ENCODE peak calls at places on chromosomes 3 and 15, in ten cellular contexts. B is NCI-H460; R is tibial artery; K is effector memory CD8-positive, alpha-beta T cell; I is DMS153; X is H9; S is fibroblast of lung; Q is mesenchymal stem cell; C is mucosa of descending colon; H is amniotic stem cell. L is an unnamed sample.

GRCh38 chr3:187264051-187264450 is 27.5 kb downstream of the MASP1 start:
- DNase-seq in B (peak; percentile 3), R (no peak), K (no peak), I (peak; percentile 22), X (no peak), S (peak; percentile 79), Q (peak; percentile 89), C (no peak), H (peak; percentile 44), L (peak; percentile 98)

GRCh38 chr3:138463724-138464489 is 29.5 kb downstream of the ESYT3 start:
- DNase-seq in B (no peak), R (no peak), K (no peak), I (no peak), X (no peak), S (no peak), Q (no peak), C (no peak), H (no peak), L (no peak)

GRCh38 chr3:20047940-20048339 is 7.7 kb downstream of the KAT2B start:
- DNase-seq in B (no peak), R (no peak), K (no peak), I (no peak), X (no peak), S (no peak), Q (no peak), C (no peak), H (no peak), L (no peak)

GRCh38 chr3:136862611-136862951 is 573 bp downstream of the NCK1 start:
- DNase-seq in B (peak; percentile 25), R (peak; percentile 70), K (no peak), I (peak; percentile 37), X (peak; percentile 56), S (peak; percentile 58), Q (peak; percentile 73), C (peak; percentile 80), H (peak; percentile 34), L (peak; percentile 62)

GRCh38 chr3:53888229-53888628 is 3.4 kb downstream of the SELENOK start:
- DNase-seq in B (no peak), R (no peak), K (no peak), I (no peak), X (no peak), S (no peak), Q (no peak), C (no peak), H (no peak), L (no peak)

GRCh38 chr3:188349276-188349962 is 195.5 kb downstream of the LPP start:
- DNase-seq in B (no peak), R (no peak), K (no peak), I (no peak), X (peak; percentile 55), S (peak; percentile 12), Q (peak; percentile 33), C (no peak), H (no peak), L (peak; percentile 42)

GRCh38 chr15:42084465-42085235 is 9.7 kb downstream of the PLA2G4D start:
- DNase-seq in B (peak; percentile 69), R (no peak), K (peak; percentile 38), I (no peak), X (peak; percentile 89), S (peak; percentile 43), Q (peak; percentile 62), C (peak; percentile 81), H (peak; percentile 29), L (peak; percentile 53)

GRCh38 chr3:32399030-32399620 is 7.5 kb downstream of the CMTM7 start:
- DNase-seq in B (peak; percentile 51), R (no peak), K (peak; percentile 65), I (no peak), X (no peak), S (peak; percentile 77), Q (peak; percentile 61), C (no peak), H (peak; percentile 21), L (peak; percentile 62)

GRCh38 chr3:187686874-187687273 is 15.5 kb downstream of the RTP2 start:
- DNase-seq in B (no peak), R (no peak), K (no peak), I (no peak), X (no peak), S (no peak), Q (no peak), C (no peak), H (no peak), L (no peak)

GRCh38 chr3:77686560-77686959 is 646.7 kb downstream of the ROBO2 start:
- DNase-seq in B (no peak), R (no peak), K (no peak), I (peak; percentile 12), X (peak; percentile 36), S (no peak), Q (no peak), C (no peak), H (no peak), L (no peak)

GRCh38 chr3:134090031-134090430 is 60.3 kb upstream of the SLCO2A1 start:
- DNase-seq in B (no peak), R (no peak), K (no peak), I (no peak), X (no peak), S (peak; percentile 47), Q (peak; percentile 71), C (no peak), H (no peak), L (no peak)

GRCh38 chr3:134039161-134039862 is 9.6 kb upstream of the SLCO2A1 start:
- DNase-seq in B (no peak), R (no peak), K (no peak), I (no peak), X (peak; percentile 73), S (no peak), Q (no peak), C (peak; percentile 84), H (no peak), L (peak; percentile 33)

GRCh38 chr15:70582143-70582945 is 181.0 kb downstream of the UACA start:
- DNase-seq in B (no peak), R (no peak), K (no peak), I (no peak), X (no peak), S (peak; percentile 88), Q (no peak), C (no peak), H (no peak), L (no peak)

GRCh38 chr3:151213881-151214280 is 10.9 kb upstream of the GPR171 start:
- DNase-seq in B (no peak), R (no peak), K (no peak), I (no peak), X (no peak), S (peak; percentile 46), Q (peak; percentile 67), C (no peak), H (no peak), L (no peak)

GRCh38 chr3:136817448-136817847 is 1.5 kb upstream of the SLC35G2 start:
- DNase-seq in B (no peak), R (no peak), K (no peak), I (no peak), X (no peak), S (peak; percentile 74), Q (peak; percentile 80), C (no peak), H (no peak), L (peak; percentile 41)

GRCh38 chr3:45092132-45093031 is 53.8 kb downstream of the CDCP1 start:
- DNase-seq in B (no peak), R (no peak), K (no peak), I (no peak), X (no peak), S (no peak), Q (peak; percentile 93), C (peak; percentile 66), H (no peak), L (peak; percentile 98)

GRCh38 chr3:165895919-165896318 is 58.7 kb upstream of the BCHE start:
- DNase-seq in B (no peak), R (no peak), K (no peak), I (no peak), X (peak; percentile 74), S (peak; percentile 14), Q (peak; percentile 30), C (no peak), H (no peak), L (peak; percentile 3)

GRCh38 chr15:88341653-88342052 is 85.1 kb upstream of the NTRK3 start:
- DNase-seq in B (no peak), R (no peak), K (no peak), I (no peak), X (no peak), S (no peak), Q (no peak), C (no peak), H (no peak), L (no peak)

GRCh38 chr3:65950340-65951326 is 88.1 kb downstream of the MAGI1 start:
- DNase-seq in B (no peak), R (no peak), K (no peak), I (no peak), X (peak; percentile 64), S (peak; percentile 15), Q (no peak), C (no peak), H (no peak), L (no peak)

GRCh38 chr3:134638385-134639020 is 12.3 kb downstream of the KY start:
- DNase-seq in B (no peak), R (no peak), K (no peak), I (no peak), X (no peak), S (no peak), Q (no peak), C (no peak), H (no peak), L (no peak)

GRCh38 chr3:61233828-61234227 is 17.4 kb downstream of the FHIT start:
- DNase-seq in B (no peak), R (no peak), K (no peak), I (no peak), X (no peak), S (no peak), Q (no peak), C (no peak), H (no peak), L (peak; percentile 98)

GRCh38 chr3:151076626-151077025 is 8.8 kb upstream of the MED12L start:
- DNase-seq in B (no peak), R (no peak), K (no peak), I (no peak), X (no peak), S (no peak), Q (no peak), C (no peak), H (no peak), L (no peak)

GRCh38 chr3:60363817-60364216 is 887.4 kb downstream of the FHIT start:
- DNase-seq in B (no peak), R (no peak), K (no peak), I (no peak), X (no peak), S (peak; percentile 69), Q (peak; percentile 21), C (no peak), H (no peak), L (no peak)

GRCh38 chr3:33980252-33980651 is 181.8 kb downstream of the PDCD6IP start:
- DNase-seq in B (peak; percentile 39), R (no peak), K (no peak), I (peak; percentile 26), X (no peak), S (peak; percentile 22), Q (peak; percentile 29), C (no peak), H (peak; percentile 80), L (peak; percentile 94)

GRCh38 chr3:12178091-12178820 is 19.5 kb upstream of the TIMP4 start:
- DNase-seq in B (no peak), R (peak; percentile 54), K (no peak), I (no peak), X (no peak), S (peak; percentile 63), Q (peak; percentile 72), C (no peak), H (no peak), L (peak; percentile 85)

GRCh38 chr3:23923786-23924185 is 6.9 kb downstream of the RPL15 start:
- DNase-seq in B (no peak), R (no peak), K (no peak), I (no peak), X (no peak), S (peak; percentile 88), Q (no peak), C (no peak), H (no peak), L (peak; percentile 94)

GRCh38 chr3:104437891-104438290 is 928.8 kb upstream of the ALCAM start:
- DNase-seq in B (no peak), R (no peak), K (no peak), I (no peak), X (no peak), S (peak; percentile 49), Q (no peak), C (no peak), H (no peak), L (peak; percentile 70)

GRCh38 chr3:13348671-13349396 is 71.3 kb downstream of the NUP210 start:
- DNase-seq in B (no peak), R (no peak), K (no peak), I (no peak), X (peak; percentile 67), S (no peak), Q (peak; percentile 18), C (no peak), H (no peak), L (no peak)

L was measured in renal cortical epithelial cell.